ENCODE peak calls at places on chromosomes 5 and 9, in six cellular contexts. D is nephron progenitor cell, Z is heart right ventricle, B is foreskin fibroblast, H is MCF 10A, T is endodermal cell. I is an unnamed sample.

GRCh38 chr9:34463098-34463900 is 4.7 kb downstream of the DNAI1 start:
- DNase-seq in D (no peak), B (peak), T (peak), H (peak), Z (no peak), I (no peak)

GRCh38 chr5:79236364-79236969 is 536 bp downstream of the JMY start:
- DNase-seq in T (peak), B (no peak), D (peak), Z (no peak), H (no peak), I (no peak)

GRCh38 chr5:177310757-177311173 is 933 bp downstream of the MXD3 start:
- DNase-seq in D (no peak), H (peak), B (no peak), Z (no peak), T (peak), I (no peak)

GRCh38 chr5:133235696-133236426 is 184.0 kb downstream of the HSPA4 start:
- DNase-seq in T (peak), B (no peak), D (no peak), H (no peak), Z (no peak), I (no peak)

GRCh38 chr5:149434162-149435014 is 55.3 kb upstream of the IL17B start:
- DNase-seq in Z (peak), T (peak), D (peak), H (peak), B (no peak), I (peak)

GRCh38 chr9:134437417-134438203 is 111.4 kb downstream of the RXRA start:
- DNase-seq in B (no peak), H (no peak), T (no peak), Z (no peak), D (peak), I (no peak)

GRCh38 chr9:36400332-36401178 is 486 bp upstream of the RNF38 start:
- DNase-seq in H (peak), D (peak), Z (peak), B (peak), T (peak), I (peak)

GRCh38 chr9:2158729-2159128 is 143.6 kb downstream of the SMARCA2 start:
- DNase-seq in Z (no peak), D (no peak), T (no peak), B (no peak), H (no peak), I (no peak)

GRCh38 chr9:38018964-38019602 is 49.9 kb downstream of the SHB start:
- DNase-seq in B (peak), H (peak), Z (no peak), T (no peak), D (no peak), I (no peak)

GRCh38 chr5:170749911-170750431 is 33.6 kb upstream of the GABRP start:
- DNase-seq in D (no peak), H (peak), B (no peak), Z (no peak), T (peak), I (no peak)

GRCh38 chr5:101860145-101860544 is 435.9 kb downstream of the SLCO4C1 start:
- DNase-seq in D (no peak), T (no peak), B (no peak), H (no peak), Z (no peak), I (no peak)

GRCh38 chr9:75130621-75131020 is 42.3 kb downstream of the OSTF1 start:
- DNase-seq in Z (no peak), B (peak), H (no peak), T (no peak), D (no peak), I (no peak)

GRCh38 chr5:125559296-125559695 is 812.9 kb upstream of the ZNF608 start:
- DNase-seq in D (no peak), T (no peak), B (peak), Z (no peak), H (peak), I (no peak)

GRCh38 chr5:141845371-141845821 is 32.8 kb downstream of the PCDH1 start:
- DNase-seq in H (no peak), B (no peak), T (peak), D (no peak), Z (no peak), I (no peak)

GRCh38 chr9:121852646-121853616 is 201.5 kb downstream of the DAB2IP start:
- DNase-seq in H (no peak), D (no peak), T (no peak), B (no peak), Z (peak), I (no peak)

GRCh38 chr5:91206734-91207133 is 176.4 kb downstream of the ARRDC3 start:
- DNase-seq in B (peak), T (no peak), H (peak), Z (no peak), D (no peak), I (no peak)

GRCh38 chr5:43702815-43703214 is 99.8 kb downstream of the NNT start:
- DNase-seq in T (no peak), Z (no peak), H (peak), B (peak), D (no peak), I (peak)

GRCh38 chr9:109050444-109050843 is 37.1 kb upstream of the CTNNAL1 start:
- DNase-seq in B (no peak), D (no peak), Z (no peak), T (no peak), H (no peak), I (no peak)

GRCh38 chr5:1551913-1552312 is 28.2 kb upstream of the LPCAT1 start:
- DNase-seq in B (no peak), Z (no peak), H (no peak), T (no peak), D (no peak), I (no peak)

GRCh38 chr5:104189909-104190308 is 627.3 kb upstream of the NUDT12 start:
- DNase-seq in B (peak), H (peak), Z (no peak), D (no peak), T (no peak), I (no peak)

GRCh38 chr5:82100303-82101077 is 128.7 kb downstream of the ATG10 start:
- DNase-seq in Z (no peak), T (peak), H (no peak), B (no peak), D (no peak), I (no peak)

GRCh38 chr9:116271991-116272390 is 118.4 kb downstream of the PAPPA start:
- DNase-seq in Z (no peak), B (no peak), H (no peak), T (peak), D (no peak), I (no peak)

GRCh38 chr9:124594673-124595072 is 87.5 kb upstream of the NR5A1 start:
- DNase-seq in D (no peak), H (no peak), T (no peak), Z (no peak), B (no peak), I (no peak)

GRCh38 chr9:127878001-127878651 is 651 bp upstream of the AK1 start:
- DNase-seq in D (no peak), T (peak), Z (no peak), H (no peak), B (no peak), I (peak)

GRCh38 chr9:130220351-130220750 is 45.2 kb upstream of the HMCN2 start:
- DNase-seq in Z (no peak), T (peak), D (peak), B (peak), H (no peak), I (no peak)

GRCh38 chr9:84140535-84141101 is 160.0 kb downstream of the RMI1 start:
- DNase-seq in H (no peak), T (peak), Z (no peak), D (peak), B (no peak), I (no peak)

GRCh38 chr5:86879086-86879485 is 261.3 kb downstream of the COX7C start:
- DNase-seq in T (no peak), H (no peak), D (no peak), B (no peak), Z (no peak), I (no peak)

GRCh38 chr5:40606077-40606765 is 73.5 kb upstream of the PTGER4 start:
- DNase-seq in B (no peak), Z (no peak), H (no peak), T (no peak), D (no peak), I (no peak)

GRCh38 chr5:176817369-176817841 is 7.0 kb downstream of the UNC5A start:
- DNase-seq in B (no peak), D (peak), H (no peak), T (peak), Z (no peak), I (no peak)

GRCh38 chr5:147673276-147673675 is 109.3 kb downstream of the JAKMIP2 start:
- DNase-seq in T (no peak), H (no peak), D (no peak), Z (peak), B (no peak), I (peak)

GRCh38 chr5:147670815-147671214 is 111.7 kb downstream of the JAKMIP2 start:
- DNase-seq in H (no peak), D (no peak), T (no peak), B (no peak), Z (no peak), I (no peak)

GRCh38 chr5:147671365-147671764 is 111.2 kb downstream of the JAKMIP2 start:
- DNase-seq in T (no peak), Z (no peak), D (no peak), B (no peak), H (no peak), I (no peak)

GRCh38 chr5:147669113-147669869 is 113.2 kb downstream of the JAKMIP2 start:
- DNase-seq in Z (no peak), B (no peak), D (no peak), H (no peak), T (no peak), I (no peak)

GRCh38 chr5:147675168-147675567 is 107.4 kb downstream of the JAKMIP2 start:
- DNase-seq in D (no peak), B (no peak), H (peak), T (no peak), Z (no peak), I (no peak)
- TF ChIP-seq CTCF in D (no peak), B (no peak), H (peak), T (peak), Z (no peak), I (peak)

GRCh38 chr5:77645158-77645994 is 6.9 kb upstream of the OTP start:
- DNase-seq in H (no peak), Z (no peak), D (peak), T (peak), B (no peak), I (peak)
- TF ChIP-seq CTCF in H (no peak), Z (peak), D (peak), T (peak), B (peak), I (peak)

GRCh38 chr5:12022444-12022843 is 118.2 kb upstream of the CTNND2 start:
- DNase-seq in Z (no peak), T (no peak), D (no peak), H (no peak), B (no peak), I (no peak)

GRCh38 chr5:12019306-12019705 is 115.1 kb upstream of the CTNND2 start:
- DNase-seq in D (no peak), Z (no peak), H (no peak), B (no peak), T (no peak), I (no peak)

DNA sequence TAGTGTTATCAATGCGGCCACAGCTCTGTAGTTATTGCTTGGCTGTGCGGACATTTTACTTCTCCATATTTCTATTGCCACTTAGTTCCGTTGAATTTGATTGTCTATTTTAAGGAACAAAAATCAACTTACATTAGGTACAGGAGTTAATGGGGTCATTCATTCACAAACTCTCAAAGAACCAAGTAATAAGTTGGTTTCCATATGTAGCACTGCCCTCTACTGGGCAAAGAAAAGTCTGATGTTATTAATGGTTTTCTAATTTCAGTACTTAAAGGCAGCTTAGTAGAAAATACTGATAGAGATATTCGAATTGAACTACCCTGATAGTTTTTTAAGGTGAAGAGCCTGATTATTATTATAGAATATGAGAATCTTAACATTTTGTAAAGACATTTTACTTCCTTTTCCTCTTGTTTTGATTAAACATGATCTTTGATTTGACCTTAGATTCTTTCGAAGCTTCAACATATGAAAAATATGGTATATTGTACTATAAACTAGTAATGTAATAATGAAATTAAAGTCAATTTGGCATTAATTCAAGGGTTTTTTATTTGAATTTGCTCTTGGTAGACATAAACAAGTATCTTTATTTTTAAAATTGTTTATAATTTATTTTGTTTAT is 119.5 kb upstream of the CTNND2 start:
- DNase-seq in T (no peak), H (peak), B (peak), Z (no peak), D (peak), I (no peak)
- TF ChIP-seq CTCF in T (peak), H (peak), B (peak), Z (peak), D (peak), I (peak)

GRCh38 chr5:139787568-139788293 is 7.9 kb upstream of the PSD2 start:
- DNase-seq in B (peak), Z (peak), T (peak), H (peak), D (peak), I (peak)
- TF ChIP-seq CTCF in B (peak), Z (peak), T (peak), H (peak), D (peak), I (peak)

DNA sequence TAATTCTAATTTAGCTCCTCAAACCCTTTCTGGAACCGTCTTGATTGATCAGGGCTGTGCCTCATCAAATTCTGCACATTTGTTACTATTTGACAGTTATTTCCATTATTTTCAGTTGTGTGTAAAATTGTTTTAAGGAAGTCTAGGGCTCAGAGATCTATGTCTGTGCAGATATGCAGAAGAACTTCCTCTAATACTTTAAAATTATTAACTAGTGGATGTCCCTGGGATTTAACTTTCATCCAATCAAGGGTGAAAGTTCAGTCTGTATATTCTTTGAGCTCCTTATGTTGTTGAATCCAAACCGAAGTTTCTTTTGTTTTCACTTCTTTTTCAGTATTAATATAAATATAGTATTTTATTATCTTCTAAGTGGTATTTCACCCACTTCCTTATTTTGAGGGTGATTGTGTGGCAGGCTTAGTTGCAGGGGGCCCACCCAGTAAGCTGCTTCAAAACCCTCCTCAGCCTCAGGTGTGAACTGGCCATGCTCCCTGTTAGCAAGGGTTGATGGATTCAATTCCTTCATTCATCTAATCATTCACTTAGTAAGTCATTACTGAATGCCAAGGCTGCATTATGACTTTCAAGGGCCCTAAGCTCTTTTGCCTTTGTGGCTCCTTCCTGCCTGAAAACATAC is 2.1 kb upstream of the CAMLG start:
- DNase-seq in T (no peak), H (no peak), D (no peak), B (no peak), Z (no peak), I (no peak)
- TF ChIP-seq CTCF in T (no peak), H (no peak), D (no peak), B (no peak), Z (no peak), I (no peak)

GRCh38 chr5:98839469-98840383 is 66.3 kb downstream of the RGMB start:
- DNase-seq in T (peak), D (no peak), Z (no peak), H (no peak), B (no peak), I (no peak)
- TF ChIP-seq CTCF in T (peak), D (no peak), Z (no peak), H (no peak), B (peak), I (no peak)

I was measured in D721Med.